ENCODE peak calls at places on chromosome 9, in six cellular contexts. Z, U, P, L, E and V are unnamed samples.

GRCh38 chr9:88006511-88007290 is 32.4 kb upstream of the CDK20 start:
- DNase-seq in L (no peak), U (no peak), Z (no peak), E (no peak), P (peak), V (no peak)

GRCh38 chr9:135505406-135506187 is 5.1 kb downstream of the MRPS2 start:
- DNase-seq in P (no peak), E (no peak), U (no peak), L (no peak), Z (no peak), V (no peak)

GRCh38 chr9:126497673-126498255 is 116.0 kb upstream of the LMX1B start:
- DNase-seq in Z (no peak), E (no peak), U (no peak), L (no peak), P (no peak), V (no peak)

GRCh38 chr9:4299006-4299795 is 667 bp downstream of the GLIS3 start:
- DNase-seq in L (peak), P (peak), E (no peak), U (peak), Z (no peak), V (peak)

GRCh38 chr9:126348911-126349550 is 22.4 kb downstream of the MVB12B start:
- DNase-seq in L (no peak), E (no peak), U (no peak), P (no peak), Z (no peak), V (no peak)

GRCh38 chr9:77848897-77849296 is 182.7 kb downstream of the GNAQ start:
- DNase-seq in U (no peak), P (no peak), L (peak), Z (no peak), E (no peak), V (no peak)

GRCh38 chr9:118529210-118529609 is 825.0 kb downstream of the TLR4 start:
- DNase-seq in P (peak), L (no peak), U (no peak), Z (no peak), E (no peak), V (no peak)

GRCh38 chr9:73237140-73237539 is 85.5 kb downstream of the ANXA1 start:
- DNase-seq in P (no peak), L (peak), Z (no peak), U (no peak), E (no peak), V (no peak)

GRCh38 chr9:91939953-91940352 is 10.1 kb downstream of the ROR2 start:
- DNase-seq in E (no peak), P (no peak), Z (no peak), U (peak), L (no peak), V (no peak)

GRCh38 chr9:109286981-109287380 is 33.9 kb downstream of the EPB41L4B start:
- DNase-seq in Z (no peak), E (no peak), L (no peak), U (no peak), P (no peak), V (no peak)

GRCh38 chr9:65404232-65405006 is 119.4 kb upstream of the FOXD4L5 start:
- DNase-seq in U (no peak), L (no peak), Z (no peak), P (no peak), E (no peak), V (no peak)

GRCh38 chr9:19988281-19988680 is 199.4 kb upstream of the SLC24A2 start:
- DNase-seq in P (no peak), L (no peak), U (no peak), Z (no peak), E (no peak), V (no peak)

GRCh38 chr9:7186175-7186574 is 428.4 kb downstream of the KDM4C start:
- DNase-seq in L (peak), P (peak), Z (no peak), U (no peak), E (no peak), V (peak)

GRCh38 chr9:21294325-21294724 is 10.8 kb downstream of the IFNA5 start:
- DNase-seq in U (no peak), L (peak), E (no peak), Z (no peak), P (peak), V (peak)

GRCh38 chr9:80028501-80028900 is 456.7 kb downstream of the TLE4 start:
- DNase-seq in E (no peak), Z (no peak), U (no peak), P (no peak), L (no peak), V (no peak)

GRCh38 chr9:37390759-37391158 is 31.7 kb upstream of the GRHPR start:
- DNase-seq in P (peak), Z (no peak), E (peak), L (peak), U (peak), V (peak)

GRCh38 chr9:104982543-104982942 is 54.6 kb upstream of the ABCA1 start:
- DNase-seq in E (no peak), Z (no peak), P (no peak), L (peak), U (peak), V (no peak)

DNA sequence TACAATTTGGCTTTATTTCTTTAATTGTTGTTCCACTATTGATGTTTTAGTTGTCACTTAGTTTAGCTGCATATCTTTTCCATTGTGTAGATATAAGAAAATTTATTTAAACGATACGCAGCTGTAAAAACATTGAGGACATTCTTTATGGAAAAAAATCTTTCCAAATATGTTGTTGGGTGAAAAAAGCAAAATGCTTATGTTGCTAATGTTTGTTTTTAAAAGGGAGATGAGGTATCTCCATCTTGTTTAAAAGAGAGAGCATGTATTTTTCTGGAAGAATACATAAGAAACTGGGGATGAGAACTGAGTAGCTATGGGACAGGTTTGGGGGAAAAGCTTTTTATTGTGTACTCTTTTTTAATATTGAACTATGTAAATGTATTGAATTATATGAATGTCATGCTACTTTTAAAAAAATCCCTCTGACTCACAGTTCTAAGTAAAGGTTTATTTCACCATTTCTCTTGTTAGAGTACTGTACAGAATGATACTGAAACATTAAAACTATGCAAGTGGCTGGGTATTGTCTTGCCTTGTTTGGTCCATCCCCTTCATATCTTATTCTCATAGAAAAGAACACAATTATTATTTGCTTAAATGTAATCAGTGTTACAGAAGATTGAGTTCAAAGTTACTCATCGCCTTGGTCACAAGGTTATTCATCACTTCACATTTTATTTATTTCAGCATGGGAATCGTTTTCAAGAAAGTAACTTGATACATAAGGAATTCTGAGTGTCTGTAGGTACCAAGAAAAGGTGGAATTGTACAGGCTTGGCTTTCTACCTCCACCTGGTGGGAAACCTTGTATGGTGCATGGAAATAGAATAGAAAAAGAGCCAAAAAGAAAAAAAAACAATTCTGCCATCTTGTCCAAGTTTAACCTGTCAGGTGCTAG is 85.8 kb downstream of the RIC1 start:
- DNase-seq in E (no peak), U (no peak), L (no peak), Z (no peak), P (peak), V (no peak)
- TF ChIP-seq CTCF in E (peak), U (no peak), L (peak), Z (peak), P (peak), V (no peak)

GRCh38 chr9:16257604-16258003 is 612.9 kb downstream of the BNC2 start:
- DNase-seq in E (no peak), L (peak), Z (no peak), P (no peak), U (no peak), V (no peak)

GRCh38 chr9:16255217-16255616 is 615.3 kb downstream of the BNC2 start:
- DNase-seq in U (no peak), Z (no peak), P (no peak), L (no peak), E (no peak), V (no peak)

GRCh38 chr9:16252631-16253030 is 617.8 kb downstream of the BNC2 start:
- DNase-seq in E (no peak), U (no peak), P (no peak), L (no peak), Z (no peak), V (no peak)

GRCh38 chr9:16258191-16258590 is 612.3 kb downstream of the BNC2 start:
- DNase-seq in U (no peak), E (no peak), P (no peak), L (no peak), Z (no peak), V (no peak)

GRCh38 chr9:16254674-16255073 is 615.8 kb downstream of the BNC2 start:
- DNase-seq in P (no peak), Z (no peak), L (peak), E (no peak), U (no peak), V (no peak)
- TF ChIP-seq CTCF in P (no peak), Z (no peak), L (no peak), E (no peak), U (no peak), V (no peak)

GRCh38 chr9:114798793-114799427 is 6.9 kb downstream of the TNFSF15 start:
- DNase-seq in L (no peak), P (no peak), Z (no peak), E (no peak), U (no peak), V (no peak)
- TF ChIP-seq CTCF in L (no peak), P (no peak), Z (no peak), E (no peak), U (no peak), V (no peak)

GRCh38 chr9:124480621-124480981 is 26.6 kb downstream of the NR5A1 start:
- DNase-seq in Z (no peak), P (peak), L (peak), U (no peak), E (no peak), V (peak)
- TF ChIP-seq CTCF in Z (no peak), P (peak), L (peak), U (no peak), E (peak), V (peak)